ENCODE peak calls at places on chromosomes 16 and 17, in eight cellular contexts. H is activated T-helper 9 cell treated with anti-CD3 and anti-CD28 coated beads, Interleukin-2, amount 50 U/mL, for 16 hours; C is stimulated activated CD4-positive, alpha-beta T cell treated with anti-CD3 and anti-CD28 coated beads, TNF-alpha, amount 100 ng/mL, for 24 hours; Z is skeletal muscle cell; K is RPMI8226; J is stimulated activated naive CD8-positive, alpha-beta T cell treated with anti-CD3 and anti-CD28 coated beads, Interleukin-15, Interleukin-2, amounts not matched to agents 100 U/mL and 50 U/mL, for 24 hours; W is fibroblast of lung; L is cardiac fibroblast. A is an unnamed sample.
A peak's percentile ranks its signal among the peaks of the same experiment; 100 is the strongest.

GRCh38 chr17:77462101-77462500 is 321.3 kb downstream of the SEC14L1 start:
- DNase-seq in Z (no peak), K (no peak), L (no peak), C (no peak), J (no peak), W (no peak), H (no peak), A (no peak)

GRCh38 chr17:17119533-17119932 is 77.3 kb downstream of the MPRIP start:
- DNase-seq in H (peak; percentile 60), W (peak; percentile 52), Z (peak; percentile 10), C (peak; percentile 47), K (no peak), L (peak; percentile 31), J (peak; percentile 67), A (no peak)

GRCh38 chr16:2365895-2366294 is 25.4 kb upstream of the ABCA3 start:
- DNase-seq in Z (peak; percentile 72), J (no peak), W (peak; percentile 87), K (no peak), H (no peak), L (peak; percentile 70), C (no peak), A (no peak)

GRCh38 chr17:35889241-35889640 is 9.1 kb upstream of the CCL5 start:
- DNase-seq in J (no peak), Z (no peak), K (no peak), C (no peak), H (no peak), L (no peak), W (no peak), A (no peak)

GRCh38 chr16:1347286-1347855 is 4.3 kb downstream of the TSR3 start:
- DNase-seq in W (no peak), L (no peak), J (no peak), K (no peak), C (no peak), H (no peak), Z (no peak), A (no peak)

GRCh38 chr16:23835390-23836077 is at the start of gene PRKCB:
- DNase-seq in K (peak; percentile 96), H (peak; percentile 89), Z (no peak), L (peak; percentile 41), J (peak; percentile 93), C (peak; percentile 79), W (peak; percentile 12), A (peak; percentile 2)

GRCh38 chr16:17377360-17378324 is 93.1 kb downstream of the XYLT1 start:
- DNase-seq in L (no peak), Z (no peak), C (no peak), J (no peak), W (peak; percentile 56), K (peak; percentile 80), H (no peak), A (no peak)

GRCh38 chr16:87463722-87464690 is 28.8 kb downstream of the ZCCHC14 start:
- DNase-seq in K (no peak), Z (peak; percentile 39), L (peak; percentile 83), C (peak; percentile 33), J (peak; percentile 62), H (peak; percentile 23), W (peak; percentile 79), A (no peak)

GRCh38 chr16:86037999-86038922 is 139.3 kb downstream of the IRF8 start:
- DNase-seq in K (no peak), L (no peak), J (no peak), Z (no peak), C (no peak), W (no peak), H (no peak), A (no peak)

GRCh38 chr16:3774156-3774767 is 56.9 kb upstream of the TRAP1 start:
- DNase-seq in K (no peak), H (no peak), Z (peak; percentile 19), W (peak; percentile 46), J (no peak), L (peak; percentile 61), C (no peak), A (no peak)

GRCh38 chr17:57468932-57469775 is 212.8 kb downstream of the MSI2 start:
- DNase-seq in J (peak; percentile 29), C (no peak), H (no peak), L (no peak), K (no peak), W (no peak), Z (no peak), A (no peak)